ENCODE peak calls at places on chromosomes 11 and 22, in nine cellular contexts. O, N, T, R, Z, K, F, H and S are unnamed samples.

GRCh38 chr11:44402466-44403075 is 92.6 kb upstream of the ALX4 start:
- DNase-seq in H (no peak), N (no peak), K (no peak), T (no peak), Z (no peak), R (no peak), O (no peak), F (no peak), S (no peak)

GRCh38 chr22:22390989-22391388 is 117.6 kb downstream of the ZNF280B start:
- DNase-seq in T (no peak), Z (no peak), H (no peak), F (no peak), O (no peak), N (no peak), K (no peak), R (no peak), S (no peak)

GRCh38 chr22:28741200-28741757 is 341 bp downstream of the CHEK2 start:
- DNase-seq in R (no peak), O (no peak), H (no peak), N (no peak), Z (no peak), K (no peak), T (no peak), F (no peak), S (no peak)

GRCh38 chr11:68461284-68461861 is 821 bp downstream of the PPP6R3 start:
- DNase-seq in R (peak; percentile 48), O (no peak), N (peak; percentile 47), F (no peak), H (peak; percentile 43), T (no peak), Z (no peak), K (no peak), S (peak; percentile 51)

GRCh38 chr11:110088535-110089344 is 4.5 kb upstream of the ZC3H12C start:
- DNase-seq in R (no peak), F (no peak), N (no peak), H (no peak), O (no peak), T (no peak), Z (no peak), K (no peak), S (no peak)

GRCh38 chr11:14132312-14132711 is 169.8 kb downstream of the SPON1 start:
- DNase-seq in O (no peak), T (no peak), R (no peak), H (no peak), K (no peak), N (peak; percentile 38), Z (no peak), F (no peak), S (no peak)

GRCh38 chr11:34233215-34233614 is 124.6 kb downstream of the ABTB2 start:
- DNase-seq in F (no peak), O (no peak), R (no peak), K (no peak), N (no peak), H (no peak), Z (no peak), T (no peak), S (no peak)

GRCh38 chr22:39920134-39920743 is 19.4 kb downstream of the GRAP2 start:
- DNase-seq in R (no peak), T (no peak), F (no peak), K (no peak), H (peak; percentile 82), Z (no peak), N (no peak), O (no peak), S (no peak)

GRCh38 chr11:59641156-59641555 is 25.6 kb upstream of the OSBP start:
- DNase-seq in H (no peak), F (no peak), O (no peak), R (no peak), Z (no peak), N (peak; percentile 43), T (no peak), K (no peak), S (peak; percentile 7)